ENCODE peak calls at places on chromosomes 3 and 15, in eight cellular contexts. M is H54; H is foreskin melanocyte; P is activated T-cell treated with anti-CD3 and anti-CD28 coated beads, Interleukin-2, amount 50 U/mL, for 1 hour; Z is GM10248; F is NT2/D1; N is WTC11; A is GM12865. E is an unnamed sample.

GRCh38 chr15:27587810-27588209 is 511.3 kb downstream of the OCA2 start:
- DNase-seq in M (no peak), H (no peak), P (no peak), Z (no peak), F (peak), N (peak), A (no peak), E (no peak)

GRCh38 chr3:170307998-170308398 is 49.5 kb upstream of the SKIL start:
- DNase-seq in M (no peak), H (no peak), P (no peak), Z (no peak), F (no peak), N (no peak), A (no peak), E (no peak)

GRCh38 chr3:24119321-24119751 is 174.2 kb downstream of the NR1D2 start:
- DNase-seq in M (no peak), H (no peak), P (no peak), Z (no peak), F (no peak), N (no peak), A (no peak), E (no peak)

GRCh38 chr3:143433787-143434378 is 314.3 kb downstream of the CHST2 start:
- DNase-seq in M (no peak), H (no peak), P (no peak), Z (peak), F (no peak), N (peak), A (peak), E (peak)

GRCh38 chr3:56467801-56468183 is 475 bp downstream of the ERC2 start:
- DNase-seq in M (no peak), H (no peak), P (no peak), Z (no peak), F (no peak), N (peak), A (no peak), E (no peak)

GRCh38 chr3:157070600-157070999 is 89.3 kb downstream of the CCNL1 start:
- DNase-seq in M (no peak), H (no peak), P (no peak), Z (no peak), F (no peak), N (no peak), A (no peak), E (no peak)

GRCh38 chr3:134754768-134755559 is 40.1 kb upstream of the EPHB1 start:
- DNase-seq in M (peak), H (peak), P (no peak), Z (peak), F (peak), N (peak), A (peak), E (peak)

GRCh38 chr15:40768492-40769309 is 1.1 kb upstream of the C15orf62 start:
- DNase-seq in M (no peak), H (no peak), P (no peak), Z (peak), F (no peak), N (no peak), A (peak), E (no peak)

GRCh38 chr3:119809249-119810017 is 27.5 kb downstream of the NR1I2 start:
- DNase-seq in M (no peak), H (no peak), P (no peak), Z (peak), F (no peak), N (peak), A (peak), E (no peak)

GRCh38 chr15:84797212-84797611 is 19.9 kb upstream of the ALPK3 start:
- DNase-seq in M (peak), H (no peak), P (no peak), Z (no peak), F (no peak), N (no peak), A (no peak), E (no peak)

GRCh38 chr3:22495826-22496225 is 707.3 kb upstream of the UBE2E2 start:
- DNase-seq in M (no peak), H (no peak), P (no peak), Z (no peak), F (no peak), N (no peak), A (no peak), E (no peak)

GRCh38 chr3:59545369-59545768 is 495.5 kb upstream of the CFAP20DC start:
- DNase-seq in M (no peak), H (no peak), P (no peak), Z (no peak), F (no peak), N (no peak), A (no peak), E (no peak)

GRCh38 chr15:48965972-48966371 is 2.3 kb upstream of the SHC4 start:
- DNase-seq in M (peak), H (peak), P (no peak), Z (peak), F (no peak), N (no peak), A (peak), E (peak)

GRCh38 chr3:67362686-67363085 is 291.7 kb downstream of the SUCLG2 start:
- DNase-seq in M (no peak), H (no peak), P (no peak), Z (no peak), F (peak), N (no peak), A (no peak), E (peak)

GRCh38 chr3:88112329-88112728 is 37.4 kb upstream of the C3orf38 start:
- DNase-seq in M (no peak), H (no peak), P (no peak), Z (no peak), F (no peak), N (no peak), A (no peak), E (no peak)

GRCh38 chr3:185874119-185874518 is 49.3 kb upstream of the IGF2BP2 start:
- DNase-seq in M (no peak), H (no peak), P (no peak), Z (no peak), F (no peak), N (no peak), A (no peak), E (no peak)

GRCh38 chr15:64232400-64232799 is 69.6 kb upstream of the PPIB start:
- DNase-seq in M (no peak), H (no peak), P (no peak), Z (no peak), F (no peak), N (no peak), A (no peak), E (peak)

GRCh38 chr3:151227438-151228290 is 24.6 kb upstream of the GPR171 start:
- DNase-seq in M (peak), H (peak), P (peak), Z (peak), F (peak), N (peak), A (peak), E (peak)

GRCh38 chr15:89458440-89458839 is 37.9 kb downstream of the RHCG start:
- DNase-seq in M (no peak), H (no peak), P (no peak), Z (no peak), F (no peak), N (no peak), A (no peak), E (no peak)

GRCh38 chr15:67700023-67700422 is 125.3 kb upstream of the SKOR1 start:
- DNase-seq in M (no peak), H (no peak), P (no peak), Z (no peak), F (no peak), N (no peak), A (no peak), E (no peak)

GRCh38 chr3:53109190-53109589 is 21.0 kb downstream of the RFT1 start:
- DNase-seq in M (peak), H (no peak), P (no peak), Z (no peak), F (no peak), N (no peak), A (no peak), E (no peak)

GRCh38 chr15:56040081-56041035 is 46.9 kb upstream of the NEDD4 start:
- DNase-seq in M (no peak), H (no peak), P (no peak), Z (no peak), F (no peak), N (no peak), A (no peak), E (peak)

GRCh38 chr3:13714251-13714916 is 165.5 kb downstream of the FBLN2 start:
- DNase-seq in M (no peak), H (no peak), P (no peak), Z (no peak), F (no peak), N (no peak), A (no peak), E (no peak)

GRCh38 chr15:52136471-52136993 is 24.0 kb upstream of the BCL2L10 start:
- DNase-seq in M (no peak), H (no peak), P (no peak), Z (no peak), F (no peak), N (no peak), A (no peak), E (no peak)